ENCODE peak calls at places on chromosomes 16 and 17, in six cellular contexts. One of them, this sample, is unnamed.

GRCh38 chr17:81520021-81520894 is 7.7 kb upstream of the ACTG1 start:
- DNase-seq in MM.1S: no peak
- DNase-seq in GM23248: no peak
- DNase-seq in hepatocyte: no peak
- DNase-seq in HCT116: no peak
- DNase-seq in GM23338: no peak
- DNase-seq in this sample: no peak

GRCh38 chr17:43003542-43004172 is 2.9 kb upstream of the IFI35 start:
- DNase-seq in hepatocyte: no peak
- DNase-seq in MM.1S: no peak
- DNase-seq in GM23248: peak; percentile 67
- DNase-seq in GM23338: peak; percentile 71
- DNase-seq in HCT116: peak; percentile 61
- DNase-seq in this sample: no peak

GRCh38 chr17:83004791-83005380 is 74.5 kb upstream of the METRNL start:
- DNase-seq in hepatocyte: no peak
- DNase-seq in GM23248: no peak
- DNase-seq in GM23338: no peak
- DNase-seq in HCT116: no peak
- DNase-seq in MM.1S: no peak
- DNase-seq in this sample: no peak

GRCh38 chr17:38667099-38667786 is 7.5 kb downstream of the EPOP start:
- DNase-seq in HCT116: peak; percentile 57
- DNase-seq in MM.1S: peak; percentile 62
- DNase-seq in GM23248: peak; percentile 84
- DNase-seq in hepatocyte: peak; percentile 86
- DNase-seq in GM23338: peak; percentile 91
- DNase-seq in this sample: peak; percentile 78

GRCh38 chr16:50151744-50152143 is 1.4 kb upstream of the TENT4B start:
- DNase-seq in GM23248: no peak
- DNase-seq in HCT116: no peak
- DNase-seq in GM23338: no peak
- DNase-seq in MM.1S: no peak
- DNase-seq in hepatocyte: no peak
- DNase-seq in this sample: no peak

GRCh38 chr17:8916470-8916869 is 49.0 kb upstream of the PIK3R6 start:
- DNase-seq in GM23248: no peak
- DNase-seq in MM.1S: no peak
- DNase-seq in HCT116: no peak
- DNase-seq in GM23338: no peak
- DNase-seq in hepatocyte: no peak
- DNase-seq in this sample: no peak

GRCh38 chr16:54240180-54241125 is 46.1 kb downstream of the IRX3 start:
- DNase-seq in MM.1S: no peak
- DNase-seq in GM23248: peak; percentile 16
- DNase-seq in GM23338: no peak
- DNase-seq in hepatocyte: no peak
- DNase-seq in HCT116: no peak
- DNase-seq in this sample: no peak

GRCh38 chr16:24536671-24537070 is 2.7 kb upstream of the RBBP6 start:
- DNase-seq in MM.1S: no peak
- DNase-seq in GM23248: no peak
- DNase-seq in HCT116: no peak
- DNase-seq in GM23338: no peak
- DNase-seq in hepatocyte: no peak
- DNase-seq in this sample: no peak

GRCh38 chr16:77660311-77660710 is 62.0 kb upstream of the NUDT7 start:
- DNase-seq in GM23338: peak; percentile 74
- DNase-seq in HCT116: peak; percentile 22
- DNase-seq in hepatocyte: peak; percentile 73
- DNase-seq in MM.1S: no peak
- DNase-seq in GM23248: peak; percentile 70
- DNase-seq in this sample: no peak

GRCh38 chr16:75099075-75099667 is 17.4 kb downstream of the LDHD start:
- DNase-seq in GM23248: no peak
- DNase-seq in GM23338: no peak
- DNase-seq in HCT116: no peak
- DNase-seq in MM.1S: no peak
- DNase-seq in hepatocyte: no peak
- DNase-seq in this sample: no peak

GRCh38 chr16:23724438-23725131 is 11.6 kb upstream of the ERN2 start:
- DNase-seq in GM23248: no peak
- DNase-seq in HCT116: no peak
- DNase-seq in hepatocyte: no peak
- DNase-seq in MM.1S: no peak
- DNase-seq in GM23338: no peak
- DNase-seq in this sample: no peak

GRCh38 chr16:50207652-50208051 is 54.5 kb downstream of the TENT4B start:
- DNase-seq in HCT116: no peak
- DNase-seq in GM23338: no peak
- DNase-seq in GM23248: peak; percentile 85
- DNase-seq in MM.1S: no peak
- DNase-seq in hepatocyte: no peak
- DNase-seq in this sample: no peak

GRCh38 chr16:87806246-87806607 is 40.4 kb upstream of the KLHDC4 start:
- DNase-seq in MM.1S: no peak
- DNase-seq in GM23248: peak; percentile 54
- DNase-seq in hepatocyte: no peak
- DNase-seq in HCT116: peak; percentile 16
- DNase-seq in GM23338: no peak
- DNase-seq in this sample: no peak

GRCh38 chr16:55021595-55022475 is 91.2 kb downstream of the IRX5 start:
- DNase-seq in MM.1S: no peak
- DNase-seq in GM23338: peak; percentile 68
- DNase-seq in HCT116: peak; percentile 67
- DNase-seq in hepatocyte: peak; percentile 65
- DNase-seq in GM23248: peak; percentile 46
- DNase-seq in this sample: no peak

GRCh38 chr16:73692861-73693260 is 603.8 kb upstream of the PSMD7 start:
- DNase-seq in GM23338: no peak
- DNase-seq in hepatocyte: no peak
- DNase-seq in MM.1S: no peak
- DNase-seq in HCT116: no peak
- DNase-seq in GM23248: no peak
- DNase-seq in this sample: no peak

GRCh38 chr17:71111945-71112344 is 942.6 kb downstream of the KCNJ2 start:
- DNase-seq in GM23248: peak; percentile 42
- DNase-seq in MM.1S: no peak
- DNase-seq in hepatocyte: no peak
- DNase-seq in GM23338: no peak
- DNase-seq in HCT116: no peak
- DNase-seq in this sample: no peak

GRCh38 chr17:5329784-5330557 is 47.9 kb downstream of the RABEP1 start:
- DNase-seq in GM23338: no peak
- DNase-seq in GM23248: peak; percentile 45
- DNase-seq in MM.1S: peak; percentile 35
- DNase-seq in hepatocyte: no peak
- DNase-seq in HCT116: no peak
- DNase-seq in this sample: peak; percentile 21

GRCh38 chr17:64679710-64680216 is 17.7 kb upstream of the SMURF2 start:
- DNase-seq in GM23248: peak; percentile 97
- DNase-seq in GM23338: no peak
- DNase-seq in HCT116: peak; percentile 91
- DNase-seq in MM.1S: no peak
- DNase-seq in hepatocyte: peak; percentile 23
- DNase-seq in this sample: no peak

GRCh38 chr17:29061036-29061435 is 18.1 kb downstream of the PIPOX start:
- DNase-seq in hepatocyte: no peak
- DNase-seq in GM23338: no peak
- DNase-seq in GM23248: no peak
- DNase-seq in HCT116: no peak
- DNase-seq in MM.1S: no peak
- DNase-seq in this sample: no peak

GRCh38 chr17:65797809-65798208 is 236.4 kb upstream of the AXIN2 start:
- DNase-seq in hepatocyte: no peak
- DNase-seq in GM23248: peak; percentile 23
- DNase-seq in MM.1S: no peak
- DNase-seq in GM23338: peak; percentile 86
- DNase-seq in HCT116: no peak
- DNase-seq in this sample: peak; percentile 16

GRCh38 chr16:13923703-13924298 is 3.8 kb downstream of the ERCC4 start:
- DNase-seq in MM.1S: peak; percentile 69
- DNase-seq in HCT116: peak; percentile 42
- DNase-seq in GM23248: peak; percentile 74
- DNase-seq in GM23338: peak; percentile 66
- DNase-seq in hepatocyte: peak; percentile 55
- DNase-seq in this sample: peak; percentile 78

GRCh38 chr16:2027024-2028010 is 615 bp downstream of the NHERF2 start:
- DNase-seq in HCT116: no peak
- DNase-seq in GM23338: no peak
- DNase-seq in hepatocyte: no peak
- DNase-seq in GM23248: peak; percentile 72
- DNase-seq in MM.1S: peak; percentile 7
- DNase-seq in this sample: peak; percentile 44

GRCh38 chr16:27107185-27107592 is 40.5 kb downstream of the C16orf82 start:
- DNase-seq in HCT116: no peak
- DNase-seq in GM23248: no peak
- DNase-seq in hepatocyte: peak; percentile 27
- DNase-seq in GM23338: peak; percentile 37
- DNase-seq in MM.1S: no peak
- DNase-seq in this sample: no peak

DNA sequence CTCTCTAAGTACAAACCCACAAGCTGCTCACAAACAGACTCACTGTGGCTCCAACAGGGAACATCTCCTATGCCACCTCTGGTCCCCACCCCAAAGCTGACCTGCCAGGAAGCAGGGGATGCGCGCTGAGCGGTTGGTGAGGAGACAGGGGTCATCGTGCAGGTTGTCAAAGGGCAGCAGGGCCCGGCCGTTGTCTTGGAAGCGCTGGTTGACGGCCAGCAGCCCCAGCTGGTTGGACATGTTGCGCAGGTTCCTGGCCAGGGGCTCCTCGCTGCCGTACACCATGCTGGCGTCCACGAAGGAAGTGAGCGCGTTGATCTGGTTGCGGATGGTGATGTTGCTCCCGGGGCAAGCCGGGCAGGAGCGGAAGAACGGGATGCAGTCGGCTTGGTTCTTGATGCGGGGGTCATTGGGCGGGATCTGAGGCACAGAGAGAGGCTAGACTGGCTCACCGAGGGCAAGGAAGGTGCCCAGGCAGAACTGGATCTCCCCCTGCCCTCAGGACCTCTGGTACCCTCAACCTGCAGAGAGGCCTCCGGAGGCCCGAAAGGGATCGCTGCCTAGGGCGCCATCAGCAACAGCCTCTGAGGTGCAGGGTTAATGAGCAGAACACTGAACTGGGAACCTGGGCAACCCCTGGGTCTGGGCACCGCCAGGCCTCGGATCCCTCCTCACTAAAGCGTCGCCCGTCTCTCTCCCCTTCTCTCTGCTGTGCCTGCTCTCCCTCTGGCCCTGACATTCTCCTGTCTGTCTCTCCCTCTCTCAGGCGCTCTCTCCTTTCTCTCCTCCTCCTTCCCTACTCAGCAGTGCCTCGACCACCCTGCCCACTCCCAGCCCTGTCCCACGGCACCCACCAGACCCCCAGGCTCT is 2.8 kb downstream of the MPO start:
- DNase-seq in GM23248: no peak
- DNase-seq in MM.1S: no peak
- DNase-seq in GM23338: no peak
- DNase-seq in hepatocyte: no peak
- DNase-seq in HCT116: no peak
- DNase-seq in this sample: no peak
- TF ChIP-seq EZH2phosphoT487 in GM23248: no peak
- TF ChIP-seq EZH2phosphoT487 in MM.1S: no peak
- TF ChIP-seq EZH2phosphoT487 in GM23338: no peak
- TF ChIP-seq EZH2phosphoT487 in hepatocyte: no peak
- TF ChIP-seq EZH2phosphoT487 in HCT116: no peak
- TF ChIP-seq EZH2phosphoT487 in this sample: no peak

DNA sequence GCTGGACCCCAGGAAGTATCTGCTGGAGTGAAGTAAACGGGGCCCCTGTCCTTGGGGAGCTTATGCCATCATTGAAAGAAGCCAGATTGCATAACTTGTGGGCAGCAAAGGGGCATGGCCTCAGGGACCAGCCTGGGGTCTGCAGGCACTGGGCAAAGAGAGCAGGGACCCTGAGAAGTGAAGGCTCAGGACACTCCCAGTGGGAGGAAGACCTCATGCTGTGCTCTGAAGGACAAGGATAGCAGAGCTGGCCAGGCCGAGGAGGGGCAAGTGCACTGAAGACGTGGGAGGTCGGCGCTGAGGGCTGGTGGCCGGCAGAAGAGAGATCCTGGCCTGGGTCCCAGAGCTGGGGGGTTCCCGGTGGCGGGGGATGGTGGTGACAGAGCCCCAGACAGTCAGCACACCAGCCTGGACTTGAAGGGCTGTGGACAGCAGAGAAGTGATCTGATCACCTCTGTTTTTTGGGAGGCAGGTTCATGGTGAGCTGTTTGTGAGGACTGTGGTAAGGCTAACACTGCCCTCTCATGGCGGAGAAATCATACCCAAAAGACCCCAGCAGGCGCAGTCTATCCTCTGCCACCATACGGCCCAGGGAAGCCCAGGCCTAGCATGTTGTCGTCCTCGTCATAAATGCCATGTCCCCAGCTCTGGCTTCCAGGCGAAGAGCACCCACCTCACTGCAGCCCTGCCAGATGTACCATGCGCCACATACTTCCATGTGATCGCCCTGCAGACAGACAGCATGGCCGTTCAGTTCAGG is 7.1 kb upstream of the CNP start:
- DNase-seq in GM23338: peak; percentile 86
- DNase-seq in HCT116: peak; percentile 27
- DNase-seq in hepatocyte: peak; percentile 50
- DNase-seq in MM.1S: peak; percentile 57
- DNase-seq in GM23248: peak; percentile 36
- DNase-seq in this sample: peak; percentile 61
- H3K4me1 ChIP-seq in GM23338: peaks cover 19% of the 10 kb centered on the region
- H3K4me1 ChIP-seq in HCT116: no peaks in the 10 kb centered on the region
- H3K4me1 ChIP-seq in hepatocyte: peaks cover 3% of the 10 kb centered on the region
- H3K4me1 ChIP-seq in MM.1S: peaks cover 4% of the 10 kb centered on the region
- H3K4me1 ChIP-seq in GM23248: peaks cover 5% of the 10 kb centered on the region
- H3K4me1 ChIP-seq in this sample: peaks cover 17% of the 10 kb centered on the region

DNA sequence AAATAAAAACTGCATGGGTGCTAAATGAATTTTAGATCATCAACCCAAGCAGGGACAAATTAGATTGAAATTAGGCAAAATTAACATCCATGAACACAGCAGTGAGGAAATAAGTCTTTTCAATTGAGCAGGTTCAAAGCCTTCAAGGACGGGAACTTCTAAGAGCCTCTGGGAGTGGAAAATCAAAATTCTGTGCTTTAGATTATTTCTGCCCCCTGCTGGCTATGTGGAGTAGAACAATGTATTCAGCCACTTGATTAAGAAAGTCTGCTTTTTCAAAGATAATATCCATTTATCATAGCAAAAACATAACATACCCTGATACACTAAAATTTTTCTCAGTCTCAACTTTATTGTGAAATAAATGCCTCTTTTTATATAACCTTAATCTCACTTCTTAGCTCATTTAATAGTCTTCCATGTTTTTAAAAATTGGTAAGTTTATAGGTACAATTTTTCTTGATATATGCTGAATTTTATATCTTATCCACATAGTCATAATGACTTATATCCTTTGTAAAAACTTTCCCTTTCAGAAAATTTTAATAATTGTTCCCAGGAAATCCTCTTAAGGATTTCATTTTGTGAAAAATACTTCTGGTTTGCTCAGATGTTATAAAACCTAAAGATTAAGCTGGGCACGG is 28.1 kb upstream of the NOL11 start:
- DNase-seq in hepatocyte: peak; percentile 83
- DNase-seq in GM23248: peak; percentile 79
- DNase-seq in GM23338: peak; percentile 86
- DNase-seq in HCT116: peak; percentile 57
- DNase-seq in MM.1S: peak; percentile 81
- DNase-seq in this sample: peak; percentile 80
- TF ChIP-seq EZH2phosphoT487 in hepatocyte: no peak
- TF ChIP-seq EZH2phosphoT487 in GM23248: no peak
- TF ChIP-seq EZH2phosphoT487 in GM23338: no peak
- TF ChIP-seq EZH2phosphoT487 in HCT116: no peak
- TF ChIP-seq EZH2phosphoT487 in MM.1S: no peak
- TF ChIP-seq EZH2phosphoT487 in this sample: no peak

GRCh38 chr17:40315206-40315605 is 6.2 kb downstream of the RARA start:
- DNase-seq in GM23338: no peak
- DNase-seq in MM.1S: no peak
- DNase-seq in hepatocyte: no peak
- DNase-seq in GM23248: no peak
- DNase-seq in HCT116: no peak
- DNase-seq in this sample: no peak
- H3K4me1 ChIP-seq in GM23338: peaks cover 26% of the 10 kb centered on the region
- H3K4me1 ChIP-seq in MM.1S: peaks cover 69% of the 10 kb centered on the region
- H3K4me1 ChIP-seq in hepatocyte: peaks cover 76% of the 10 kb centered on the region
- H3K4me1 ChIP-seq in GM23248: peaks cover 59% of the 10 kb centered on the region
- H3K4me1 ChIP-seq in HCT116: peaks cover 70% of the 10 kb centered on the region
- H3K4me1 ChIP-seq in this sample: peaks cover 45% of the 10 kb centered on the region